ENCODE peak calls at places on chromosomes 1 and 21, in five cellular contexts. R is fibroblast of lung, D is A549, S is nephron progenitor cell, V is lower leg skin. J is an unnamed sample.

GRCh38 chr1:104991702-104992101 is 1242.0 kb downstream of the AMY1C start:
- DNase-seq in R (no peak), D (no peak), S (no peak), V (no peak), J (no peak)

GRCh38 chr1:78005755-78006154 is 1.0 kb downstream of the DNAJB4 start:
- DNase-seq in R (peak), D (peak), S (no peak), V (no peak), J (no peak)

GRCh38 chr1:69765941-69766340 is 198.2 kb downstream of the LRRC7 start:
- DNase-seq in R (no peak), D (no peak), S (no peak), V (no peak), J (no peak)

GRCh38 chr1:24501371-24502167 is 1.1 kb upstream of the RCAN3 start:
- DNase-seq in R (no peak), D (peak), S (no peak), V (peak), J (peak)

GRCh38 chr1:76955652-76956051 is 88.4 kb downstream of the ST6GALNAC5 start:
- DNase-seq in R (peak), D (no peak), S (no peak), V (no peak), J (no peak)

GRCh38 chr1:31625561-31626272 is 8.2 kb downstream of the HCRTR1 start:
- DNase-seq in R (peak), D (no peak), S (no peak), V (peak), J (no peak)

GRCh38 chr1:67060811-67061218 is 6.9 kb upstream of the SLC35D1 start:
- DNase-seq in R (peak), D (peak), S (no peak), V (no peak), J (no peak)

GRCh38 chr1:12757836-12758235 is 11.8 kb downstream of the CFAP107 start:
- DNase-seq in R (no peak), D (no peak), S (no peak), V (no peak), J (no peak)

GRCh38 chr1:43621861-43622260 is 28.1 kb upstream of the KDM4A start:
- DNase-seq in R (no peak), D (no peak), S (no peak), V (no peak), J (no peak)

GRCh38 chr1:92484472-92485373 is 2.0 kb downstream of the GFI1 start:
- DNase-seq in R (no peak), D (peak), S (peak), V (no peak), J (peak)

GRCh38 chr1:150574260-150575071 is 4.9 kb downstream of the MCL1 start:
- DNase-seq in R (no peak), D (no peak), S (no peak), V (no peak), J (no peak)

GRCh38 chr1:200179126-200179780 is 151.7 kb downstream of the NR5A2 start:
- DNase-seq in R (peak), D (no peak), S (no peak), V (no peak), J (no peak)

GRCh38 chr21:41877901-41878830 is 978 bp downstream of the PRDM15 start:
- DNase-seq in R (peak), D (peak), S (no peak), V (no peak), J (no peak)

GRCh38 chr1:222369991-222370910 is 177.7 kb downstream of the HHIPL2 start:
- DNase-seq in R (peak), D (no peak), S (no peak), V (no peak), J (no peak)

GRCh38 chr1:236904874-236905741 is 99.1 kb downstream of the MT1HL1 start:
- DNase-seq in R (peak), D (peak), S (no peak), V (no peak), J (no peak)

GRCh38 chr1:23149110-23149509 is 19.5 kb downstream of the LUZP1 start:
- DNase-seq in R (no peak), D (peak), S (no peak), V (no peak), J (no peak)

GRCh38 chr1:219465247-219466093 is 147.4 kb downstream of the ZC3H11B start:
- DNase-seq in R (peak), D (no peak), S (no peak), V (no peak), J (no peak)

GRCh38 chr1:19087737-19088594 is 122.1 kb downstream of the UBR4 start:
- DNase-seq in R (no peak), D (no peak), S (no peak), V (no peak), J (no peak)

GRCh38 chr1:181949500-181949899 is 112.0 kb downstream of the ZNF648 start:
- DNase-seq in R (no peak), D (no peak), S (no peak), V (no peak), J (no peak)

GRCh38 chr1:171217658-171218443 is 30.4 kb upstream of the FMO1 start:
- DNase-seq in R (no peak), D (no peak), S (no peak), V (no peak), J (no peak)

GRCh38 chr1:160656737-160657476 is 10.1 kb upstream of the SLAMF1 start:
- DNase-seq in R (no peak), D (no peak), S (no peak), V (no peak), J (no peak)

GRCh38 chr1:161676958-161677689 is 14.2 kb downstream of the FCGR2B start:
- DNase-seq in R (no peak), D (no peak), S (no peak), V (no peak), J (no peak)

GRCh38 chr1:211825990-211826389 is 4.6 kb downstream of the LPGAT1 start:
- DNase-seq in R (peak), D (no peak), S (no peak), V (no peak), J (no peak)

GRCh38 chr1:214012418-214012817 is 24.6 kb downstream of the PROX1 start:
- DNase-seq in R (no peak), D (no peak), S (no peak), V (no peak), J (no peak)

GRCh38 chr1:235613617-235614016 is 36.0 kb downstream of the GNG4 start:
- DNase-seq in R (no peak), D (no peak), S (no peak), V (no peak), J (no peak)

GRCh38 chr1:7469255-7469938 is 301.7 kb upstream of the VAMP3 start:
- DNase-seq in R (peak), D (peak), S (no peak), V (no peak), J (no peak)

GRCh38 chr1:14142397-14143095 is 442.6 kb downstream of the PRDM2 start:
- DNase-seq in R (peak), D (no peak), S (no peak), V (no peak), J (no peak)

GRCh38 chr21:18959817-18960216 is 556.2 kb upstream of the TMPRSS15 start:
- DNase-seq in R (no peak), D (no peak), S (no peak), V (no peak), J (no peak)

GRCh38 chr1:2165636-2166035 is 28.9 kb downstream of the FAAP20 start:
- DNase-seq in R (no peak), D (no peak), S (no peak), V (no peak), J (no peak)

GRCh38 chr1:72283204-72284083 is 1.1 kb upstream of the NEGR1 start:
- DNase-seq in R (peak), D (peak), S (peak), V (peak), J (peak)

GRCh38 chr1:168752171-168752570 is 23.2 kb upstream of the DPT start:
- DNase-seq in R (peak), D (peak), S (no peak), V (no peak), J (no peak)

GRCh38 chr1:10889628-10890353 is 93.3 kb upstream of the CASZ1 start:
- DNase-seq in R (no peak), D (no peak), S (no peak), V (no peak), J (no peak)

GRCh38 chr1:29290414-29290980 is 54.2 kb downstream of the PTPRU start:
- DNase-seq in R (peak), D (no peak), S (no peak), V (no peak), J (no peak)

GRCh38 chr1:183896466-183897026 is 91.6 kb downstream of the RGL1 start:
- DNase-seq in R (peak), D (no peak), S (no peak), V (no peak), J (no peak)
- TF ChIP-seq CTCF in R (no peak), D (no peak), S (no peak), V (no peak), J (no peak)

GRCh38 chr1:204692320-204692851 is 6.8 kb upstream of the LRRN2 start:
- DNase-seq in R (no peak), D (peak), S (no peak), V (no peak), J (no peak)
- TF ChIP-seq CTCF in R (no peak), D (peak), S (no peak), V (no peak), J (no peak)

DNA sequence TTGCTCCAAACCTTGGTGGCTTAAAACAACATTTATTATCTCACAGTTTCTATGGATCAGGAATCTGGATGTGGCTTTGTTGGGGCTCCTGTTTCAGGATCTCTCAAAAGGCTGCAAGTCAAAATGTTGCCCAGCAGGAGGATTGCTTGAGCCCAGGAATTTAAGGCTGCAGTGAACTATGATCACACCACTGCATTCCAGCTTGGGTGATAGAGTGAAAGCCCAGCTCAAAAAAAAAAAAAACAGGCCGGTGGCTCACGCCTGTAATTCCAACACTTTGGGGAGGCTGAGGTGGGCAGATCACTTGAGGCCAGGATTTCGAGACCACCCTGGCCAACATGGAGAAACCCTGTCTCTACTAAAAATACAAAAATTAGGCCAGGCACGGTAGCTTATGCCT is 30.0 kb downstream of the BCAS2 start:
- DNase-seq in R (no peak), D (no peak), S (no peak), V (no peak), J (no peak)
- TF ChIP-seq CTCF in R (no peak), D (no peak), S (no peak), V (no peak), J (no peak)

GRCh38 chr1:40862008-40862863 is at the start of gene CITED4:
- DNase-seq in R (peak), D (peak), S (peak), V (peak), J (peak)
- TF ChIP-seq CTCF in R (no peak), D (peak), S (peak), V (no peak), J (no peak)

DNA sequence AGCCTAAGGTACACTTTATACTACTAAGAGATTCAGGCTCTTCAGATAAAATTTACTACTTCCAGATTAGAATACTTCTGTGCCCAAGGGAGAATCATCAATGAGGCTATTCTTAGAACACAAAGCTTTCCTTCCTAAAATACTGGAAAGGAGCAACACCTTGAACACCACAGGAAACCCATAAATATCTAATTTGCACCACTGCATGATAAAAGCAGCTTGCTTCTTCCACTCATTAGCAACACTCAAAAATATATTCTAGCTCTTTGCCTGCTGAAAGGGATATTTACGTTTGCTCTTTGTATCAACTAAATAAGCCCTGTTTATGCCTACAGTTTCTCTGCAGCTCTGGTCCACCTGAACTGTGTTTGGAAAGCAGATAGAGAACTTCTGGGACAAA is 284.3 kb downstream of the RWDD3 start:
- DNase-seq in R (no peak), D (no peak), S (no peak), V (no peak), J (no peak)
- TF ChIP-seq CTCF in R (no peak), D (no peak), S (no peak), V (no peak), J (no peak)

DNA sequence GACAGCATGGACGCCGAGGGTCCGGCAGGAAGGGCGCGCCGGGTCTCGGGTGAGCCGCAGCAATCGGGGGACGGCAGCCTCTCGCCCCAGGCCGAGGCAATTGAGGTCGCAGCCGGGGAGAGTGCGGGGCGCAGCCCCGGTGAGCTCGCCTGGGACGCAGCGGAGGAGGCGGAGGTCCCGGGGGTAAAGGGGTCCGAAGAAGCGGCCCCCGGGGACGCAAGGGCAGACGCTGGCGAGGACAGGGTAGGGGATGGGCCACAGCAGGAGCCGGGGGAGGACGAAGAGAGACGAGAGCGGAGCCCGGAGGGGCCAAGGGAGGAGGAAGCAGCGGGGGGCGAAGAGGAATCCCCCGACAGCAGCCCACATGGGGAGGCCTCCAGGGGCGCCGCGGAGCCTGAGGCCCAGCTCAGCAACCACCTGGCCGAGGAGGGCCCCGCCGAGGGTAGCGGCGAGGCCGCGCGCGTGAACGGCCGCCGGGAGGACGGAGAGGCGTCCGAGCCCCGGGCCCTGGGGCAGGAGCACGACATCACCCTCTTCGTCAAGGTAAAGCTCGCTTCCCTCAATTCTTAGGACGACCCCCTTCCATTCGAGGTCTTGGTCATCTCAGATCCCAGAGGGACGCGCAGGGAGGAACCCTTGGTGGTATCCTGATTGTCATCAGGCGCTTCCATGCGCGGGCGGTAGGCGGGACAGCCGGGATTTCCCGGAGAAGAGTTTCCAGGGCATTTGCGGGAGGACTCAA is 1.6 kb downstream of the CLIC6 start:
- DNase-seq in R (peak), D (no peak), S (peak), V (no peak), J (peak)
- TF ChIP-seq CTCF in R (no peak), D (no peak), S (no peak), V (no peak), J (no peak)

GRCh38 chr1:234373064-234373937 is at the start of gene COA6:
- DNase-seq in R (peak), D (peak), S (peak), V (peak), J (peak)
- TF ChIP-seq CTCF in R (no peak), D (no peak), S (no peak), V (no peak), J (no peak)

DNA sequence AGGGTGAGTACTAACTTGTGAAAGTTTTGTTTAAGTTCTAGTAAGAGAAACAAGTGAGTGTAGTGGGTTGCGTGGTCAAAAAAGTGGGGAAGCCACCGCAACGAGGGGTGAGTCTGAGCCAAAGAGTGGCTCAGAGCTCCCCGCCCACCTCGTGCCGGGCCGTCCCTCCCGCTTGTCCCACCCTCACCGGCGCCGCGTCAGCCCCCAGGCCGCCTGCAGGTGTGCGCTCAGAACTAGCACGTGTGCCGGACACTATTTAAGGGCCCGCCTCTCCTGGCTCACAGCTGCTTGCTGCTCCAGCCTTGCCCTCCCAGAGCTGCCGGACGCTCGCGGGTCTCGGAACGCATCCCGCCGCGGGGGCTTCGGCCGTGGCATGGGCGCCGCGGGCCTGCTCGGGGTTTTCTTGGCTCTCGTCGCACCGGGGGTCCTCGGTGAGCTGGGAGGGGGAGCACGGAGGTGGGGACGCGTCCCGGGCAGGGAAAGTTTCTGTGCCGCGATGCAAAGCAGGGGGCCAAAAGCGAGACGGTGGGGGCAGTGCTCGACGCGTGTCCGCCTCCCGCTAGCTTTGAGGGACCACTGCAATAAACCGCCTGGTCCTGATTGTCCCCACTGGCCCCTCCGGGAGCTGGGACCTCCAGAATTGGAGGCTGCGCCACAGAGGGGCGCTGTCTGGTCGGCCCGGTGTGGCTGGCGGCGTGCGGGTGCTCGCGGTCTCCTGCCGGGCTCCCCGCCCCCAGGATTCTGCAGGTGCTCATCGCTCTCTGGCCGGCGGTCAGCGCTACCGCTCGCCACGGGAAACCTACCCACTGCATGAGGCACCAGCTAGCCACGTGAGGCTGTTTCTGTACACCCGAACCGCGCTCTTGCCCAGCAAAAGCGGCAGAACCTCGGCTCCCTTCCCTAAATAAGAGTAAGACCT is at the start of gene CR2:
- DNase-seq in R (peak), D (peak), S (peak), V (no peak), J (peak)
- TF ChIP-seq CTCF in R (no peak), D (peak), S (no peak), V (no peak), J (no peak)

GRCh38 chr1:46689897-46690296 is 18.2 kb downstream of the TEX38 start:
- DNase-seq in R (no peak), D (no peak), S (no peak), V (no peak), J (no peak)

GRCh38 chr1:46689326-46689725 is 17.7 kb downstream of the TEX38 start:
- DNase-seq in R (peak), D (no peak), S (no peak), V (no peak), J (no peak)

GRCh38 chr1:46691997-46692790 is 20.5 kb downstream of the TEX38 start:
- DNase-seq in R (peak), D (no peak), S (no peak), V (no peak), J (no peak)

GRCh38 chr1:46692806-46693770 is 21.4 kb downstream of the TEX38 start:
- DNase-seq in R (no peak), D (no peak), S (no peak), V (no peak), J (no peak)

GRCh38 chr1:46690931-46691411 is 19.3 kb downstream of the TEX38 start:
- DNase-seq in R (peak), D (no peak), S (no peak), V (no peak), J (no peak)
- TF ChIP-seq CTCF in R (no peak), D (no peak), S (no peak), V (no peak), J (no peak)

GRCh38 chr1:99171126-99171813 is 93.0 kb upstream of the PLPPR4 start:
- DNase-seq in R (no peak), D (no peak), S (no peak), V (no peak), J (no peak)

GRCh38 chr1:99173282-99173681 is 91.0 kb upstream of the PLPPR4 start:
- DNase-seq in R (peak), D (no peak), S (no peak), V (no peak), J (no peak)

GRCh38 chr1:99176753-99177152 is 87.5 kb upstream of the PLPPR4 start:
- DNase-seq in R (peak), D (no peak), S (no peak), V (no peak), J (no peak)

GRCh38 chr1:99170516-99170915 is 93.8 kb upstream of the PLPPR4 start:
- DNase-seq in R (peak), D (peak), S (no peak), V (no peak), J (no peak)

GRCh38 chr1:99173900-99174299 is 90.4 kb upstream of the PLPPR4 start:
- DNase-seq in R (peak), D (no peak), S (no peak), V (no peak), J (no peak)
- TF ChIP-seq CTCF in R (no peak), D (no peak), S (no peak), V (no peak), J (no peak)